ENCODE peak calls at places on chromosomes 4 and X, in seven cellular contexts. I, T, E, D, J, F and H are unnamed samples.

GRCh38 chr4:119587796-119588195 is 40.8 kb downstream of the PDE5A start:
- DNase-seq in I (no peak), T (no peak), F (no peak), J (no peak), E (no peak), D (no peak), H (no peak)

GRCh38 chrX:106875151-106875550 is 28.0 kb downstream of the RIPPLY1 start:
- DNase-seq in T (no peak), E (no peak), F (no peak), J (no peak), D (no peak), I (no peak), H (no peak)

GRCh38 chr4:123844374-123844773 is 447.8 kb downstream of the SPRY1 start:
- DNase-seq in F (no peak), E (no peak), I (no peak), J (no peak), T (no peak), D (no peak), H (no peak)

GRCh38 chr4:113222431-113222979 is 173.1 kb downstream of the ANK2 start:
- DNase-seq in D (no peak), I (no peak), T (no peak), J (peak), E (no peak), F (no peak), H (no peak)

GRCh38 chr4:2257361-2258001 is 4.4 kb downstream of the MXD4 start:
- DNase-seq in F (peak), E (no peak), T (no peak), I (peak), J (no peak), D (peak), H (no peak)

GRCh38 chr4:3328814-3329663 is 36.2 kb downstream of the RGS12 start:
- DNase-seq in D (no peak), I (no peak), E (no peak), J (no peak), F (no peak), T (no peak), H (no peak)

GRCh38 chr4:56049428-56050212 is 100.9 kb downstream of the CEP135 start:
- DNase-seq in E (no peak), F (no peak), I (peak), T (no peak), J (no peak), D (peak), H (peak)

GRCh38 chr4:687048-687974 is 1.6 kb downstream of the SLC49A3 start:
- DNase-seq in J (peak), D (peak), E (no peak), F (no peak), T (peak), I (no peak), H (peak)

GRCh38 chr4:166045457-166045856 is 172.4 kb downstream of the TLL1 start:
- DNase-seq in J (no peak), T (no peak), F (no peak), D (no peak), I (no peak), E (no peak), H (no peak)

GRCh38 chr4:6188687-6189305 is 11.6 kb downstream of the JAKMIP1 start:
- DNase-seq in F (no peak), E (no peak), J (no peak), D (no peak), T (no peak), I (peak), H (no peak)

GRCh38 chr4:143558823-143559756 is 45.6 kb downstream of the SMARCA5 start:
- DNase-seq in E (peak), D (peak), F (peak), I (peak), T (peak), J (peak), H (peak)

GRCh38 chr4:80619070-80619674 is 283.6 kb downstream of the CFAP299 start:
- DNase-seq in F (no peak), J (no peak), E (no peak), T (no peak), I (no peak), D (no peak), H (no peak)

GRCh38 chr4:11908205-11908604 is 479.5 kb upstream of the HS3ST1 start:
- DNase-seq in T (no peak), D (no peak), I (no peak), F (no peak), J (no peak), E (no peak), H (no peak)

GRCh38 chr4:53622739-53623151 is 31.5 kb upstream of the LNX1 start:
- DNase-seq in T (no peak), E (no peak), D (no peak), J (peak), I (no peak), F (no peak), H (no peak)

GRCh38 chrX:115452256-115452655 is 108.7 kb upstream of the PLS3 start:
- DNase-seq in J (no peak), I (no peak), E (no peak), D (no peak), T (no peak), F (no peak), H (peak)

GRCh38 chrX:21581479-21581878 is 76.7 kb downstream of the KLHL34 start:
- DNase-seq in E (no peak), D (no peak), T (no peak), J (no peak), I (no peak), F (no peak), H (no peak)

GRCh38 chrX:154829102-154829501 is 5.4 kb downstream of the SMIM9 start:
- DNase-seq in E (no peak), I (no peak), F (no peak), J (no peak), D (no peak), T (no peak), H (no peak)

GRCh38 chrX:48649109-48649508 is 34.5 kb upstream of the WAS start:
- DNase-seq in T (no peak), I (no peak), F (no peak), J (no peak), D (no peak), E (no peak), H (no peak)